ENCODE peak calls at places on chromosome 19, in eight cellular contexts. C, X, N, S, O, F, W and L are unnamed samples.

GRCh38 chr19:17602872-17603552 is 47.6 kb downstream of the COLGALT1 start:
- DNase-seq in X (no peak), C (no peak), O (no peak), W (no peak), S (no peak), F (no peak), N (no peak), L (no peak)

GRCh38 chr19:50817941-50818858 is 5.4 kb downstream of the KLK1 start:
- DNase-seq in C (peak), X (peak), S (no peak), W (peak), N (peak), F (peak), O (no peak), L (peak)

GRCh38 chr19:4217429-4218264 is 11.7 kb upstream of the EBI3 start:
- DNase-seq in N (no peak), O (no peak), S (no peak), C (no peak), F (no peak), X (no peak), W (no peak), L (no peak)

GRCh38 chr19:53597023-53597422 is 34.8 kb upstream of the DPRX start:
- DNase-seq in O (no peak), F (no peak), S (no peak), N (no peak), X (no peak), W (no peak), C (no peak), L (no peak)

GRCh38 chr19:38666662-38667448 is 19.4 kb downstream of the ACTN4 start:
- DNase-seq in N (peak), F (peak), S (no peak), W (no peak), O (no peak), C (no peak), X (peak), L (peak)

GRCh38 chr19:17775245-17775927 is 19.6 kb upstream of the B3GNT3 start:
- DNase-seq in F (peak), X (no peak), W (peak), O (peak), S (no peak), N (peak), C (no peak), L (peak)

GRCh38 chr19:49475191-49475932 is 1.3 kb downstream of the FLT3LG start:
- DNase-seq in X (peak), O (no peak), S (no peak), W (no peak), F (no peak), C (no peak), N (peak), L (no peak)

GRCh38 chr19:29942404-29943261 is 594 bp downstream of the URI1 start:
- DNase-seq in W (peak), C (no peak), X (peak), F (peak), S (peak), N (no peak), O (peak), L (peak)

GRCh38 chr19:2207991-2208860 is 27.9 kb downstream of the PLEKHJ1 start:
- DNase-seq in N (peak), W (peak), C (no peak), S (no peak), F (peak), O (no peak), X (peak), L (peak)

GRCh38 chr19:9435279-9436268 is at the start of gene ZNF266:
- DNase-seq in O (peak), C (peak), X (peak), F (peak), S (peak), W (peak), N (peak), L (peak)

GRCh38 chr19:3167533-3168272 is 10.9 kb upstream of the S1PR4 start:
- DNase-seq in O (no peak), W (no peak), F (no peak), N (no peak), C (no peak), S (no peak), X (no peak), L (no peak)

GRCh38 chr19:54644056-54644455 is 13.8 kb downstream of the LILRB1 start:
- DNase-seq in F (no peak), W (no peak), S (no peak), O (no peak), X (no peak), N (no peak), C (no peak), L (no peak)